ENCODE peak calls at places on chromosomes 1 and 21, in six cellular contexts. P is CD4-positive, CD25-positive, alpha-beta regulatory T cell; M is mesenchymal stem cell; C is IMR-90; K is hepatocyte; H is CD8-positive, alpha-beta T cell. X is an unnamed sample. For H3K4me1 and H3K9me3, the result is how much of the 10 kb centered on the place peaks cover.

GRCh38 chr1:233025566-233025965 is 75.2 kb downstream of the NTPCR start:
- DNase-seq in P (no peak), M (no peak), C (peak), K (no peak), H (no peak), X (no peak)

GRCh38 chr1:203090667-203091320 is 5.0 kb upstream of the MYOG start:
- DNase-seq in P (no peak), M (no peak), C (peak), K (no peak), H (no peak), X (no peak)

GRCh38 chr1:27872802-27873665 is 690 bp downstream of the THEMIS2 start:
- DNase-seq in P (no peak), M (peak), C (peak), K (no peak), H (peak), X (peak)

GRCh38 chr1:7572654-7573152 is 198.4 kb upstream of the VAMP3 start:
- DNase-seq in P (no peak), M (no peak), C (no peak), K (no peak), H (no peak), X (no peak)

GRCh38 chr1:115329965-115330364 is 8.1 kb downstream of the NGF start:
- DNase-seq in P (no peak), M (no peak), C (peak), K (no peak), H (no peak), X (no peak)

GRCh38 chr1:44154049-44154448 is 12.6 kb upstream of the KLF18 start:
- DNase-seq in P (no peak), M (no peak), C (no peak), K (no peak), H (no peak), X (no peak)

GRCh38 chr1:64043976-64044375 is 159.4 kb upstream of the UBE2U start:
- DNase-seq in P (no peak), M (no peak), C (peak), K (no peak), H (no peak), X (no peak)

GRCh38 chr21:36806103-36806502 is 107.2 kb downstream of the SIM2 start:
- DNase-seq in P (no peak), M (peak), C (peak), K (no peak), H (no peak), X (no peak)

GRCh38 chr1:85628791-85629531 is 48.4 kb downstream of the CCN1 start:
- DNase-seq in P (no peak), M (peak), C (peak), K (peak), H (no peak), X (no peak)

GRCh38 chr1:44946720-44947059 is 39.7 kb downstream of the EIF2B3 start:
- DNase-seq in P (no peak), M (no peak), C (no peak), K (no peak), H (no peak), X (no peak)

GRCh38 chr1:66271904-66272254 is 262.1 kb upstream of the SGIP1 start:
- DNase-seq in P (no peak), M (no peak), C (peak), K (no peak), H (no peak), X (no peak)

GRCh38 chr1:43975249-43975961 is 645 bp downstream of the ATP6V0B start:
- DNase-seq in P (peak), M (peak), C (no peak), K (peak), H (no peak), X (peak)

GRCh38 chr21:42474043-42474831 is 21.8 kb downstream of the RSPH1 start:
- DNase-seq in P (no peak), M (peak), C (no peak), K (peak), H (peak), X (no peak)

GRCh38 chr1:230174765-230175747 is 108.0 kb downstream of the GALNT2 start:
- DNase-seq in P (no peak), M (no peak), C (no peak), K (peak), H (no peak), X (no peak)

GRCh38 chr1:225422795-225423517 is 4.9 kb downstream of the LBR start:
- DNase-seq in P (no peak), M (no peak), C (no peak), K (no peak), H (no peak), X (no peak)

GRCh38 chr1:2298685-2299673 is 70.9 kb downstream of the SKI start:
- DNase-seq in P (no peak), M (no peak), C (no peak), K (no peak), H (no peak), X (no peak)

GRCh38 chr1:29786791-29787732 is 550.7 kb downstream of the PTPRU start:
- DNase-seq in P (no peak), M (no peak), C (no peak), K (no peak), H (peak), X (no peak)

GRCh38 chr1:10870493-10871096 is 74.1 kb upstream of the CASZ1 start:
- DNase-seq in P (no peak), M (no peak), C (no peak), K (no peak), H (no peak), X (no peak)

GRCh38 chr1:52551476-52552235 is 1.2 kb downstream of the TUT4 start:
- DNase-seq in P (peak), M (peak), C (peak), K (peak), H (peak), X (no peak)

GRCh38 chr1:27789511-27790154 is 16.6 kb downstream of the STX12 start:
- DNase-seq in P (no peak), M (peak), C (peak), K (peak), H (no peak), X (no peak)

GRCh38 chr21:43281661-43282357 is 113.0 kb downstream of the CRYAA start:
- DNase-seq in P (no peak), M (no peak), C (no peak), K (no peak), H (no peak), X (no peak)

GRCh38 chr1:203512830-203513578 is 19.1 kb downstream of the OPTC start:
- DNase-seq in P (no peak), M (peak), C (peak), K (peak), H (no peak), X (peak)

GRCh38 chr1:228313536-228314277 is 92.9 kb downstream of the TRIM11 start:
- DNase-seq in P (no peak), M (no peak), C (no peak), K (no peak), H (no peak), X (no peak)

GRCh38 chr1:55259906-55260608 is 44.9 kb upstream of the USP24 start:
- DNase-seq in P (no peak), M (no peak), C (no peak), K (no peak), H (no peak), X (no peak)

GRCh38 chr1:20361805-20362381 is 71.2 kb downstream of the VWA5B1 start:
- DNase-seq in P (no peak), M (peak), C (peak), K (peak), H (no peak), X (peak)

GRCh38 chr1:185646202-185646683 is 87.9 kb upstream of the HMCN1 start:
- DNase-seq in P (no peak), M (peak), C (peak), K (peak), H (no peak), X (no peak)

GRCh38 chr1:231041705-231042261 is 1.7 kb upstream of the FAM89A start:
- DNase-seq in P (no peak), M (no peak), C (no peak), K (no peak), H (no peak), X (no peak)

GRCh38 chr1:12087797-12088314 is 24.8 kb downstream of the TNFRSF8 start:
- DNase-seq in P (peak), M (no peak), C (no peak), K (no peak), H (peak), X (peak)

GRCh38 chr1:108016451-108016920 is 51.5 kb upstream of the VAV3 start:
- DNase-seq in P (no peak), M (peak), C (no peak), K (peak), H (no peak), X (no peak)

GRCh38 chr1:235270625-235271024 is 57.4 kb downstream of the ARID4B start:
- DNase-seq in P (no peak), M (peak), C (peak), K (no peak), H (no peak), X (peak)

GRCh38 chr1:206982216-206982615 is 12.0 kb upstream of the FCAMR start:
- DNase-seq in P (peak), M (peak), C (peak), K (peak), H (peak), X (peak)

GRCh38 chr1:56710646-56711045 is 65.5 kb downstream of the PRKAA2 start:
- DNase-seq in P (no peak), M (peak), C (peak), K (peak), H (no peak), X (no peak)

GRCh38 chr1:56713112-56713511 is 68.0 kb downstream of the PRKAA2 start:
- DNase-seq in P (no peak), M (no peak), C (no peak), K (no peak), H (no peak), X (no peak)

GRCh38 chr1:56709995-56710394 is 64.9 kb downstream of the PRKAA2 start:
- DNase-seq in P (no peak), M (no peak), C (no peak), K (no peak), H (no peak), X (no peak)

GRCh38 chr1:56709269-56709880 is 64.3 kb downstream of the PRKAA2 start:
- DNase-seq in P (no peak), M (peak), C (peak), K (peak), H (no peak), X (peak)

DNA sequence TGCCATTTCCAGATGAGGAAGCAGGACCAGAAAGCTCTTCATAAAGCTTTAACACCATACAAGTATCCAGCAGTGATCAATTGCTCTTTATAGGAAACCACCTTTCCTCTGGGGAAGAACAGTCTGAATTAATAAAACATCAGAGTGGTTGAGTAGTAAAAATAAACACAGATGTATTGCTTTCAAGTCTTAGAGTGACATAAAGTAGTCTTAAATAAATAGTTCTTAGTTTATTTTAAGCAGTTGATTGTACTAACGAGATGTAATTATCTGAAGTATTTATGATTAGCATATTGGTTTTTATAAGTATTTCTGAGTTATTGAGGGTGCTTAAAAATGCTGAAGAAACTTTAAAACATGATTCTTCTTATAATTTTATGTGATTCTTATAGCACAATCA is 67.0 kb downstream of the PRKAA2 start:
- DNase-seq in P (no peak), M (no peak), C (no peak), K (no peak), H (no peak), X (no peak)
- H3K4me1 ChIP-seq in P (under half), M (under half), C (under half), K (under half), H (under half), X (under half)

DNA sequence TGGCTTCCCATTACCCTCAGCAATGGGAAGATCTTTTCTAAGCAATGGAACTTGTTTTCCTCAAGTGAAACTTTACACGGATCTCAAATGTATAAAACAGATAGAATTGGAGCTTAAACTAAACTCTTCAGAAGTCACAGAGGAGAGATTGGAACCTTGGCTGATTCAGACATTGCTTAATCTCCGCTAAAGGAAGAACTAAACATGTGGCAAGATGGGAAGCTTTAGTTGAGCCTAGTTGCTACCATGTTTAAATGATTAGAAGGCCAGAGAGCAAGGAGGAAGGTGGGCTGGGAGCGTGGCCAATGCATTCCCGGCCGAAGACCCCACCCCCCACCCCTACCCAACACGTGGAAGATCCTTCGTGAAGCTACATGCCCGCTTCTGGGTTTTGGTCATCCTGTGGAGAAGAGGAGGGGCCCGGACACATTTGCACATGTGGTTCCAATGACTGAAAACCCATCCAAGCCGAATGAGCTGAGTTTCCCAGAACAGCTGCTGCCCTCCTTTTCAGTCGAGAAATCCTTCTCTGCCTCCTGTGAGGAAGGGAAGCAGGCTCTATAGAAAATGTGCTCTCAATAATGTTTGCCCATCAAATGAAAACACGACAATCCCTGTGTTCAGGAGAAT is 164.3 kb downstream of the MIS18A start:
- DNase-seq in P (no peak), M (no peak), C (no peak), K (no peak), H (no peak), X (no peak)
- H3K9me3 ChIP-seq in P (under half), M (under half), C (under half), K (under half), H (under half), X (under half)

GRCh38 chr1:41367102-41367537 is 5.9 kb downstream of the FOXO6 start:
- DNase-seq in P (no peak), M (no peak), C (no peak), K (no peak), H (no peak), X (no peak)
- H3K4me1 ChIP-seq in P (under half), M (under half), C (under half), K (under half), H (under half), X (under half)

DNA sequence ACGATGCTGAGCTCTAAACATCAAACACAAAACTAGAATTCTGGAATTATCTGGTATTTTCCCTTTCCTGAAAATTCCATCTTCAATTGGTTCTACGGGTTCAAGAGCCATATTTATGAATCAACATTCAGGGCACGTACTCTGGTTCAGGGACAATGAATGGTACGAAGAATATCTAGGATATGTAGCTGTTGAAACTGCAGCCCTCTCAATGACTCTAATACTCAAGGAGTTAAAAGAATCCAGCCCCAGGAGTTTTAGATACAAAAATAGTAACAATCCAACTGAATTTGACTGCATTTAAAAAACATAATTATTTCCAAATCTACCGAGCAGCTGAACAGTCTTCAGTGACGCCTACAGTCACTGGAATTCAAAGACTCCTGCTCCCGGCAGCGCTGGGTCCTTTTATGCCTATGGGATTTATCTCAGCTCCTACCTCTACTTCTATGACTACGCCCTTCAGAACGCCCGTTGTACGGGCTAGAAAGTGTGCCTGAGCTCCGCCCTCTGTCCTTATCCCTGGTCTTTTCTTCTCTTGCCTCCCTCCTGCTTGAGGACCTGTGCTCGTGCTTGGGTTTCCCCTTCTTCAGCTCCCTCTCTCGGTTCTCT is 55.7 kb downstream of the WARS2 start:
- DNase-seq in P (no peak), M (no peak), C (no peak), K (no peak), H (no peak), X (no peak)
- H3K9me3 ChIP-seq in P (under half), M (under half), C (under half), K (under half), H (under half), X (under half)

DNA sequence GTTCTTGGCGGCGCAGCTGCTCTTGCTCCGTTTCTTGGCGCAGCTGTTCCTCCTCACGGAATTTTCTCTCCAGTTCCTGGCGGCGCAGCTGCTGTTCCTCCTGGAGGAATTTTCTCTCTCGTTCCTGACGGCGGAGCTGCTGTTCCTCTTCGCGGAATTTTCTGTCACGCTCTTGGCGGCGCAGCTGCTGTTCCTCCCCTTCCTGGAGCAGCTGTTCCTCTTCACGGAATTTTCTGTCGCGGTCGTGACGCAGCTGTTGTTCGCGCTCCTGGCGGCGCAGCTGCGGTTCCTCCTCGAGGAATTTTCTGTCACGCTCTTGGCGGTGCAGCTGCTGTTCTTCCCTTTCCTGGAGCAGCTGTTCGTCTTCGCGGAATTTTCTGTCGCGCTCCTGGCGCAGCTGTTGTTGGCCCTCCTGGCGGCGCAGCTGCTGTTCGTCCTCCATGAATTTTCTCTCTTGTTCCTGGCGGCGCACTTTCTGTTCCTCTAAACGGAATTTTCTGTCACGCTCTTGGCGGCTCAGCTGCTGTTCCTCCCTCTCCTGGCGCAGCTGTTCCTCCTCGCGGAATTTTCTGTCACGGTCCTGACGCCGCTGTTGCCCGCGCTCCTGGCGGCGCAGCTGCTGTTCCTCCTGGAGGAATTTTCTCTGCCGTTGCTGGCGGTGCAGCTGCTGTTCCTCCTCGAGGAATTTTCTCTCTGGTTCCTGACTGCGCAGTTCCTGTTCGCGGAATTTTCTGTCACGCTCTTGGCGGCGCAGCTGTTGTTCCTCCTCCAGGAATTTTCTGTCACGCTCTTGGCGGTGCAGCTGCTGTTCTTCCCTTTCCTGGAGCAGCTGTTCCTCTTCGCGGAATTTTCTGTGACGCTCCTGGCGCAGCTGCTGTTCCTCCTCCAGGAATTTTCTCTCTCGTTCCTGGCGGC is 7.0 kb downstream of the TCHH start:
- DNase-seq in P (no peak), M (no peak), C (peak), K (no peak), H (no peak), X (no peak)
- H3K4me1 ChIP-seq in P (under half), M (under half), C (under half), K (under half), H (under half), X (under half)

GRCh38 chr21:34011660-34012059 is 61.7 kb upstream of the MRPS6 start:
- DNase-seq in P (no peak), M (no peak), C (no peak), K (no peak), H (no peak), X (no peak)
- H3K9me3 ChIP-seq in P (under half), M (half or more), C (under half), K (under half), H (under half), X (under half)

GRCh38 chr1:8870118-8870517 is 8.4 kb downstream of the ENO1 start:
- DNase-seq in P (no peak), M (no peak), C (no peak), K (no peak), H (no peak), X (no peak)
- H3K4me1 ChIP-seq in P (under half), M (under half), C (under half), K (under half), H (under half), X (under half)

GRCh38 chr1:81183157-81183952 is 617.4 kb upstream of the ADGRL2 start:
- DNase-seq in P (no peak), M (no peak), C (no peak), K (no peak), H (no peak), X (no peak)

GRCh38 chr1:81174052-81174451 is 626.7 kb upstream of the ADGRL2 start:
- DNase-seq in P (no peak), M (peak), C (peak), K (no peak), H (no peak), X (no peak)

GRCh38 chr1:81174811-81175476 is 625.8 kb upstream of the ADGRL2 start:
- DNase-seq in P (no peak), M (peak), C (peak), K (peak), H (no peak), X (no peak)

DNA sequence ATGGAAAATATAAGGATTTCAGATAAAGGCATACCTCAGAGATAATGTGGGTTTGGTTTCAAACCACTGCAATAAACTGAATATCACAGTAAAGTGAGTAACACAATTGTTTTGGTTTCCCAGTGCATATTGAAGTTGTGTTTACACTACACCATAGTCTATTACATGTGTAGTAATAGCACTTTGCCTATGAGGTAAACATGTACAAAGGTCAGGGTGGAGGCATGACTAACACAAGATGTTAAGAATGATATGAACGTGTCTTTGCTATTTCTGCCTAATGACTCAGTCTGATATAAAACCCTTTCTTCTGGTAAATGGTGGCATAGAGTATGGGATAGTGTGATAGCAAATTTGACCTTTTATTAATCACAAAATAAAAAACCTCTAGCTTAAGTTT is 621.5 kb upstream of the ADGRL2 start:
- DNase-seq in P (no peak), M (peak), C (peak), K (peak), H (no peak), X (no peak)
- H3K9me3 ChIP-seq in P (under half), M (under half), C (under half), K (under half), H (under half), X (under half)

GRCh38 chr1:153565529-153566374 is at the start of gene S100A2:
- DNase-seq in P (no peak), M (peak), C (peak), K (peak), H (no peak), X (no peak)

GRCh38 chr1:153566414-153567371 is 1.0 kb upstream of the S100A2 start:
- DNase-seq in P (peak), M (peak), C (peak), K (peak), H (peak), X (no peak)

GRCh38 chr1:153569465-153569864 is 3.8 kb upstream of the S100A2 start:
- DNase-seq in P (no peak), M (no peak), C (no peak), K (no peak), H (no peak), X (no peak)

GRCh38 chr1:153568367-153569099 is 2.9 kb upstream of the S100A2 start:
- DNase-seq in P (peak), M (peak), C (peak), K (peak), H (peak), X (peak)

GRCh38 chr1:153567621-153568366 is 2.1 kb upstream of the S100A2 start:
- DNase-seq in P (no peak), M (peak), C (peak), K (peak), H (no peak), X (no peak)
- H3K4me1 ChIP-seq in P (under half), M (under half), C (under half), K (under half), H (under half), X (under half)

X was measured in naive thymus-derived CD4-positive, alpha-beta T cell.